ENCODE peak calls at places on chromosomes 6 and 20, in six cellular contexts. B is neural progenitor cell, P is heart left ventricle, Z is OCI-LY7, W is hepatocyte, J is fibroblast of lung. U is an unnamed sample.

GRCh38 chr20:3209946-3210317 is 634 bp downstream of the ITPA start:
- DNase-seq in B (no peak), P (no peak), Z (peak), W (no peak), J (peak), U (peak)

GRCh38 chr6:135182120-135182992 is 1.2 kb downstream of the MYB start:
- DNase-seq in B (peak), P (no peak), Z (peak), W (peak), J (peak), U (no peak)

GRCh38 chr20:3168079-3168828 is 5.1 kb downstream of the LZTS3 start:
- DNase-seq in B (peak), P (no peak), Z (no peak), W (peak), J (no peak), U (no peak)

GRCh38 chr6:42088101-42088591 is 37.8 kb downstream of the TAF8 start:
- DNase-seq in B (no peak), P (peak), Z (no peak), W (no peak), J (peak), U (peak)

GRCh38 chr20:50380697-50381040 is 129.5 kb upstream of the PTPN1 start:
- DNase-seq in B (no peak), P (no peak), Z (peak), W (peak), J (peak), U (no peak)

GRCh38 chr6:35727206-35727934 is 9.5 kb upstream of the ARMC12 start:
- DNase-seq in B (peak), P (peak), Z (peak), W (peak), J (peak), U (peak)

GRCh38 chr20:59412896-59413295 is 112.5 kb downstream of the EDN3 start:
- DNase-seq in B (peak), P (no peak), Z (peak), W (peak), J (no peak), U (no peak)

GRCh38 chr6:88982720-88983119 is 19.3 kb upstream of the RNGTT start:
- DNase-seq in B (peak), P (peak), Z (peak), W (peak), J (peak), U (peak)

GRCh38 chr20:63889241-63890200 is 5.4 kb upstream of the DNAJC5 start:
- DNase-seq in B (no peak), P (no peak), Z (no peak), W (no peak), J (no peak), U (no peak)

GRCh38 chr6:27812805-27813626 is 99.2 kb downstream of the OR2B2 start:
- DNase-seq in B (no peak), P (no peak), Z (peak), W (no peak), J (no peak), U (no peak)

GRCh38 chr6:144214622-144215401 is 64.5 kb downstream of the STX11 start:
- DNase-seq in B (no peak), P (no peak), Z (no peak), W (no peak), J (no peak), U (no peak)

GRCh38 chr6:97059473-97059872 is 134.9 kb downstream of the KLHL32 start:
- DNase-seq in B (peak), P (no peak), Z (peak), W (peak), J (peak), U (peak)

GRCh38 chr6:52495859-52496396 is 75.8 kb downstream of the EFHC1 start:
- DNase-seq in B (no peak), P (no peak), Z (peak), W (no peak), J (no peak), U (no peak)

GRCh38 chr6:52496609-52497008 is 76.5 kb downstream of the EFHC1 start:
- DNase-seq in B (no peak), P (no peak), Z (peak), W (no peak), J (no peak), U (no peak)

GRCh38 chr6:52494298-52495072 is 74.3 kb downstream of the EFHC1 start:
- DNase-seq in B (no peak), P (no peak), Z (no peak), W (no peak), J (no peak), U (no peak)

GRCh38 chr6:52491203-52492069 is 71.3 kb downstream of the EFHC1 start:
- DNase-seq in B (no peak), P (no peak), Z (no peak), W (no peak), J (peak), U (no peak)

GRCh38 chr6:52493669-52494068 is 73.5 kb downstream of the EFHC1 start:
- DNase-seq in B (no peak), P (no peak), Z (no peak), W (no peak), J (no peak), U (no peak)
- H3K27ac ChIP-seq in B (peak), P (no peak), Z (peak), W (peak), J (no peak), U (no peak)

GRCh38 chr6:107537559-107537958 is 47.6 kb downstream of the SOBP start:
- DNase-seq in B (no peak), P (no peak), Z (no peak), W (no peak), J (no peak), U (no peak)

GRCh38 chr6:107536183-107536582 is 46.3 kb downstream of the SOBP start:
- DNase-seq in B (peak), P (no peak), Z (peak), W (no peak), J (no peak), U (no peak)

GRCh38 chr6:107534762-107535161 is 44.8 kb downstream of the SOBP start:
- DNase-seq in B (peak), P (no peak), Z (no peak), W (no peak), J (no peak), U (peak)

GRCh38 chr6:107533415-107534059 is 43.6 kb downstream of the SOBP start:
- DNase-seq in B (no peak), P (no peak), Z (no peak), W (no peak), J (no peak), U (no peak)

GRCh38 chr6:107535626-107536025 is 45.7 kb downstream of the SOBP start:
- DNase-seq in B (peak), P (no peak), Z (peak), W (no peak), J (no peak), U (no peak)
- TF ChIP-seq CTCF in B (no peak), P (no peak), Z (no peak), W (no peak), J (no peak), U (no peak)

DNA sequence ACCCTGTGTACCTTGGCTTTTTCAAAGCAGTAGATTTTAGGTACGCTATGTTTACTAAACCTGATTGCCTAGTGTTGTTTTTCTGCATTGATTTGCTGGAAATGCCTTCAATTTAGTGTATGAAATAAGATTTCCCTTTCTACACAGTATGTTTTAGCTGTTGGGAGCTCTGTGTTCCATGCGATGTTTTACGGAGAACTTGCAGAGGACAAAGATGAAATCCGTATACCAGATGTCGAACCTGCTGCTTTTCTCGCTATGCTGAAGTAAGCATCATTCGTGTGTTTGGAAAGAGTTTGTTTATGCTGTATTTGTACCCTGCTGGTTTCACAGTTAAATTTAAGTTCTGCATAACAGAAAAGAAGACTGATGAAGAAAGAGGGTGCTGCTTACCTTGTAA is 1.9 kb downstream of the BTBD3 start:
- DNase-seq in B (no peak), P (no peak), Z (no peak), W (no peak), J (no peak), U (no peak)
- H3K27ac ChIP-seq in B (no peak), P (peak), Z (no peak), W (peak), J (peak), U (no peak)

DNA sequence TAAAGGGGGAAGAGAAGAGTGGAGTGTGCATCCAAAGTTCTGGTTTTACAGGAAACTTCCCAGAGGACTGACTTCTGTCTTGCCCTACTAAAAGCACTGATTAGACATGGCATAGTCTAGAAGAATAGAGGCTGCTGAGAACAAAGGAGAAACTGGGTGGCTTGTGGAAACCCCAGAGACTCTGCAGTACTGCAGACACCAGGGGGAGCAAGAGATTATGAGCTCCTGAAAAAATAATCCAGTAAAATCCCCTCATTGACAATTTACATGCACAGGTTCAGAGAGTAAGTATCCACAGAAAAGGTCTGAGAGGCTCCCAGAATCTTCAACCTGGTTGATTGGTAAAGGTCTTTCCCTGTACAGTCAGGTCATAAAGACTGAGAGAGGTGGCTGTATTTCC is 48.7 kb upstream of the CLVS2 start:
- DNase-seq in B (peak), P (no peak), Z (no peak), W (peak), J (no peak), U (no peak)
- TF ChIP-seq CTCF in B (peak), P (peak), Z (peak), W (peak), J (no peak), U (peak)

GRCh38 chr6:151087861-151088598 is 151.7 kb upstream of the AKAP12 start:
- DNase-seq in B (no peak), P (peak), Z (no peak), W (no peak), J (peak), U (peak)

GRCh38 chr6:151088599-151088935 is 151.2 kb upstream of the AKAP12 start:
- DNase-seq in B (no peak), P (no peak), Z (no peak), W (no peak), J (no peak), U (no peak)

GRCh38 chr6:151092561-151092960 is 147.2 kb upstream of the AKAP12 start:
- DNase-seq in B (no peak), P (no peak), Z (no peak), W (no peak), J (no peak), U (peak)

GRCh38 chr6:151091571-151091970 is 148.2 kb upstream of the AKAP12 start:
- DNase-seq in B (no peak), P (no peak), Z (no peak), W (no peak), J (no peak), U (no peak)

GRCh38 chr6:151089916-151090443 is 149.8 kb upstream of the AKAP12 start:
- DNase-seq in B (no peak), P (no peak), Z (no peak), W (no peak), J (no peak), U (no peak)
- H3K27ac ChIP-seq in B (no peak), P (no peak), Z (no peak), W (no peak), J (no peak), U (no peak)

DNA sequence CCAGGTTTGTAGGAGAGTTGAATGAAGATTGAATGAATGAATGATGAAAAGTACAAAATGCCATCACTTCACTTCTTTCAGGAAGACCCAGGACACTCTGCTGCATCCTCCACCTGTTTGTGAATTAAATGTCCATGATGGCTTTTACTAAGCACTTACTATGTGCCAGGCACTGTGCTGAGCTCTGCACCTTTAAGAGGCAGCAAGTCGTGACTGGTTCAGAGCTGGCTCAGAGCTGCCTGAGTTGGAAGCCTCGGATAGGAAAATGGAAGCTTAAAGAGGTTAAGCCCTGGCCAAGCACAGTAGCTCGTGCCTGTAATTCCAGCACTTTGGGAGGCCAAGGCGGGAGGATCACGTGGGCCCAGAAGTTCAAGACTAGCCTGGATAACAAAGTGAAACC is 95.7 kb downstream of the SNX5 start:
- DNase-seq in B (no peak), P (no peak), Z (no peak), W (no peak), J (no peak), U (no peak)
- TF ChIP-seq CTCF in B (no peak), P (no peak), Z (no peak), W (no peak), J (no peak), U (no peak)